ENCODE peak calls at places on chromosomes 11 and 22, in seven cellular contexts. One of them, this sample, is unnamed.

GRCh38 chr11:77074626-77075221 is 8.0 kb downstream of the CAPN5 start:
- DNase-seq in psoas muscle: no peak
- DNase-seq in iPS DF 6.9: no peak
- DNase-seq in colonic mucosa: peak; percentile 46
- DNase-seq in heart right ventricle: no peak
- DNase-seq in naive thymus-derived CD4-positive, alpha-beta T cell: no peak
- DNase-seq in fibroblast of lung: no peak
- DNase-seq in this sample: no peak

GRCh38 chr11:6474806-6475500 is 1.2 kb upstream of the TRIM3 start:
- DNase-seq in psoas muscle: no peak
- DNase-seq in naive thymus-derived CD4-positive, alpha-beta T cell: no peak
- DNase-seq in colonic mucosa: no peak
- DNase-seq in iPS DF 6.9: no peak
- DNase-seq in fibroblast of lung: no peak
- DNase-seq in heart right ventricle: no peak
- DNase-seq in this sample: no peak

GRCh38 chr11:68043349-68044144 is 4.7 kb downstream of the TCIRG1 start:
- DNase-seq in heart right ventricle: no peak
- DNase-seq in iPS DF 6.9: no peak
- DNase-seq in naive thymus-derived CD4-positive, alpha-beta T cell: no peak
- DNase-seq in psoas muscle: peak; percentile 57
- DNase-seq in fibroblast of lung: peak; percentile 47
- DNase-seq in colonic mucosa: no peak
- DNase-seq in this sample: peak; percentile 59

GRCh38 chr11:119342362-119343130 is 1.9 kb upstream of the C1QTNF5 start:
- DNase-seq in naive thymus-derived CD4-positive, alpha-beta T cell: no peak
- DNase-seq in fibroblast of lung: no peak
- DNase-seq in colonic mucosa: no peak
- DNase-seq in psoas muscle: no peak
- DNase-seq in iPS DF 6.9: no peak
- DNase-seq in heart right ventricle: no peak
- DNase-seq in this sample: no peak

GRCh38 chr11:830295-831131 is 2.2 kb upstream of the CD151 start:
- DNase-seq in naive thymus-derived CD4-positive, alpha-beta T cell: no peak
- DNase-seq in iPS DF 6.9: no peak
- DNase-seq in fibroblast of lung: peak; percentile 63
- DNase-seq in psoas muscle: peak; percentile 79
- DNase-seq in heart right ventricle: peak; percentile 81
- DNase-seq in colonic mucosa: peak; percentile 90
- DNase-seq in this sample: peak; percentile 87

GRCh38 chr22:37213941-37214340 is 1.7 kb upstream of the SSTR3 start:
- DNase-seq in iPS DF 6.9: no peak
- DNase-seq in psoas muscle: no peak
- DNase-seq in colonic mucosa: no peak
- DNase-seq in naive thymus-derived CD4-positive, alpha-beta T cell: no peak
- DNase-seq in fibroblast of lung: no peak
- DNase-seq in heart right ventricle: no peak
- DNase-seq in this sample: no peak

GRCh38 chr11:79040348-79040747 is 400.5 kb downstream of the TENM4 start:
- DNase-seq in fibroblast of lung: peak; percentile 38
- DNase-seq in colonic mucosa: no peak
- DNase-seq in iPS DF 6.9: no peak
- DNase-seq in psoas muscle: no peak
- DNase-seq in naive thymus-derived CD4-positive, alpha-beta T cell: no peak
- DNase-seq in heart right ventricle: no peak
- DNase-seq in this sample: no peak

GRCh38 chr11:61760946-61761345 is 8.5 kb downstream of the MYRF start:
- DNase-seq in naive thymus-derived CD4-positive, alpha-beta T cell: no peak
- DNase-seq in psoas muscle: no peak
- DNase-seq in fibroblast of lung: no peak
- DNase-seq in heart right ventricle: no peak
- DNase-seq in iPS DF 6.9: no peak
- DNase-seq in colonic mucosa: no peak
- DNase-seq in this sample: no peak

GRCh38 chr11:96817488-96817887 is 427.7 kb downstream of the JRKL start:
- DNase-seq in fibroblast of lung: peak; percentile 53
- DNase-seq in psoas muscle: no peak
- DNase-seq in heart right ventricle: no peak
- DNase-seq in naive thymus-derived CD4-positive, alpha-beta T cell: no peak
- DNase-seq in iPS DF 6.9: no peak
- DNase-seq in colonic mucosa: no peak
- DNase-seq in this sample: no peak

GRCh38 chr11:66467756-66468155 is 1.1 kb downstream of the PELI3 start:
- DNase-seq in colonic mucosa: peak; percentile 70
- DNase-seq in naive thymus-derived CD4-positive, alpha-beta T cell: no peak
- DNase-seq in heart right ventricle: no peak
- DNase-seq in iPS DF 6.9: no peak
- DNase-seq in psoas muscle: no peak
- DNase-seq in fibroblast of lung: no peak
- DNase-seq in this sample: no peak

GRCh38 chr11:60985991-60986915 is 14.8 kb downstream of the CD6 start:
- DNase-seq in heart right ventricle: no peak
- DNase-seq in naive thymus-derived CD4-positive, alpha-beta T cell: peak; percentile 89
- DNase-seq in psoas muscle: no peak
- DNase-seq in fibroblast of lung: peak; percentile 51
- DNase-seq in iPS DF 6.9: no peak
- DNase-seq in colonic mucosa: peak; percentile 69
- DNase-seq in this sample: no peak

GRCh38 chr11:113278925-113279324 is 35.5 kb upstream of the TTC12 start:
- DNase-seq in psoas muscle: no peak
- DNase-seq in iPS DF 6.9: no peak
- DNase-seq in fibroblast of lung: no peak
- DNase-seq in heart right ventricle: no peak
- DNase-seq in naive thymus-derived CD4-positive, alpha-beta T cell: no peak
- DNase-seq in colonic mucosa: no peak
- DNase-seq in this sample: no peak

GRCh38 chr11:125268611-125269010 is 104.1 kb downstream of the PKNOX2 start:
- DNase-seq in naive thymus-derived CD4-positive, alpha-beta T cell: no peak
- DNase-seq in heart right ventricle: no peak
- DNase-seq in colonic mucosa: no peak
- DNase-seq in fibroblast of lung: peak; percentile 73
- DNase-seq in psoas muscle: no peak
- DNase-seq in iPS DF 6.9: no peak
- DNase-seq in this sample: no peak

GRCh38 chr11:1861435-1862411 is 8.8 kb downstream of the LSP1 start:
- DNase-seq in colonic mucosa: no peak
- DNase-seq in naive thymus-derived CD4-positive, alpha-beta T cell: no peak
- DNase-seq in heart right ventricle: no peak
- DNase-seq in psoas muscle: no peak
- DNase-seq in iPS DF 6.9: no peak
- DNase-seq in fibroblast of lung: no peak
- DNase-seq in this sample: no peak

DNA sequence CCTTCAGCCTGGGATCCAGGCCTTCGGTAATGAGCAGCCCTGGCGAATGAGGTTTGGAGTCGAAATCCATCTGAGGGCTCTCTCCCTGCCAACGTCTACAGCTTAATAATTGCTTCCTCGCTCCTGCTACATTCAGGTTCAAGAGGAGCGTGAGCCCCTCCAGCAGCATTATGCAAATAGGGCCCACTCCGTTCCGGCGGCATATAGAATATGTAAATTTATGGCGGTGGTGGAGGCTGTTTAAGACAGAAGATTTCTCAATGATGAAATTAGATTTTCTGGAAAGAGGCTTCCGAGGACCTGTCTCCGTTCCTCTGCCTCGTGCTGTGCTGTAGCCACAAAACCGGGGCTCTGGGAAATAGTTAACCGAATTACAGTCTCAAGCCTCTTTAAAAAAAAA is 402.8 kb downstream of the MIAT start:
- DNase-seq in naive thymus-derived CD4-positive, alpha-beta T cell: no peak
- DNase-seq in heart right ventricle: no peak
- DNase-seq in colonic mucosa: no peak
- DNase-seq in psoas muscle: no peak
- DNase-seq in fibroblast of lung: no peak
- DNase-seq in iPS DF 6.9: no peak
- DNase-seq in this sample: no peak
- H3K27ac ChIP-seq in naive thymus-derived CD4-positive, alpha-beta T cell: no peak overlapping the region
- H3K27ac ChIP-seq in heart right ventricle: no peak overlapping the region
- H3K27ac ChIP-seq in colonic mucosa: no peak overlapping the region
- H3K27ac ChIP-seq in psoas muscle: no peak overlapping the region
- H3K27ac ChIP-seq in fibroblast of lung: no peak overlapping the region
- H3K27ac ChIP-seq in iPS DF 6.9: no peak overlapping the region
- H3K27ac ChIP-seq in this sample: no peak overlapping the region

DNA sequence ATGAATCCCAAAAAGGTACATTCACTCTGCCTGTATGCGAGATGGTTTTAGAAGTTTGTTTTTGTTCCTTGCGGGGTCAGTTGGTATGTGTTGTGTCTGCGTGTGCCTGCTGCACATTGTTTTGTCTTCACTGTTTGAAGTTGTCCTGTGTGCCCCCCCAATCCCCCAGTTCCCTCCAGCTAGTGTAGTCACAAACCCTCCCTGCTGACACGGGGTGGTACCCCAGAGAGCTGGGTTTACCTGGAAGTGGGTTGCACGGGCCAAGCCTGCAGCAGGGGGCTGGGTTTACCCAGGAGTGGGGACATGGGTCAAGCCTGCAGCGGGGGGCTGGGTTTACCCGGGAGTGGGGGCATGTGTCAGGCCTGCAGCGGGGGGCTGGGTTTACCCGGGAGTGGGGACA is 22.2 kb downstream of the CTTN start:
- DNase-seq in fibroblast of lung: peak; percentile 20
- DNase-seq in colonic mucosa: no peak
- DNase-seq in iPS DF 6.9: no peak
- DNase-seq in psoas muscle: no peak
- DNase-seq in naive thymus-derived CD4-positive, alpha-beta T cell: no peak
- DNase-seq in heart right ventricle: no peak
- DNase-seq in this sample: no peak
- H3K36me3 ChIP-seq in fibroblast of lung: peaks cover 59% of the 10 kb centered on the region
- H3K36me3 ChIP-seq in colonic mucosa: peaks cover 20% of the 10 kb centered on the region
- H3K36me3 ChIP-seq in iPS DF 6.9: peaks cover 55% of the 10 kb centered on the region
- H3K36me3 ChIP-seq in psoas muscle: peaks cover 19% of the 10 kb centered on the region
- H3K36me3 ChIP-seq in naive thymus-derived CD4-positive, alpha-beta T cell: no peaks in the 10 kb centered on the region
- H3K36me3 ChIP-seq in heart right ventricle: peaks cover 100% of the 10 kb centered on the region
- H3K36me3 ChIP-seq in this sample: peaks cover 69% of the 10 kb centered on the region

DNA sequence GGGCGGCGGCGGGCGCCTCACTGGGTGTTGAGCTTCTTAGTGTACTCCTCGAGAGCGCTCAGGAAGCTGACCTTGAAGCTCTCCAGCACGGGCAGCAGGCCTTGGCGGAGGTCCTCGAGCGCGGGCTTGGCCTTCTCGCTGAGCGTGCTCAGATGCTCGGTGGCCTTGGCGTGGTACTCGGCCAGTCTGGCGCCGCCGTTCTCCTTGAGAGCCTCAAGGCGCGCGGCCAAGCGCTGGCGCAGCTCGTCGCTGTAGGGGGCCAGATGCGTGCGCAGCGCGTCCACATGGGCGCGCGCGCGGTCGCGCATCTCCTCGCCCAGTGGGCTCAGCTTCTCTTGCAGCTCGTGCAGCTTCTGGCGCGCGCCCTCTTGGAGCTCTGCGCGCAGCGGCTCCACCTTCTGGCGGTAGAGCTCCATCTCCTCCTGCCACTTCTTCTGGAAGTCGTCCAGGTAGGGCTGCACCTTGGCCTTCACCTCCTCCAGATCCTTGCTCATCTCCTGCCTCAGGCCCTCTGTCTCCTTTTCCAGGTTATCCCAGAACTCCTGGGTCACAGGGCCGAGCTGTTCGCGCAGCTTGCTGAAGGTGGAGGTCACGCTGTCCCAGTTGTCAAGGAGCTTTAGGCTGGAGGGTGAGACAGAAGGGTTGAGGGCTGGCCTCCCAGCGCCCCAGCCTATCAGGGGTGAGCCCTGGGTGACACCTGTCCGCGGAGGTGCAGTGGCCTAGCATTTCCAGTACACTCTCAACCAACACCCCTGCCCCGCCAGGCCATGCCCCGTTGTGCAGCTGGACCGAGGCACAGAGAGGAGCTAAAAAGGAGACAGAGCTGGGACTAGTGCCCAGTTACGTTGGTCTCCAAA is 1.4 kb downstream of the APOA1 start:
- DNase-seq in fibroblast of lung: peak; percentile 93
- DNase-seq in iPS DF 6.9: peak; percentile 82
- DNase-seq in colonic mucosa: peak; percentile 87
- DNase-seq in psoas muscle: peak; percentile 87
- DNase-seq in heart right ventricle: peak; percentile 83
- DNase-seq in naive thymus-derived CD4-positive, alpha-beta T cell: peak; percentile 80
- DNase-seq in this sample: peak; percentile 93
- H3K4me3 ChIP-seq in fibroblast of lung: peak overlapping the region; percentile 39
- H3K4me3 ChIP-seq in iPS DF 6.9: peak overlapping the region; percentile 63
- H3K4me3 ChIP-seq in colonic mucosa: peak overlapping the region; percentile 31
- H3K4me3 ChIP-seq in psoas muscle: peak overlapping the region; percentile 48
- H3K4me3 ChIP-seq in heart right ventricle: peak overlapping the region; percentile 49
- H3K4me3 ChIP-seq in naive thymus-derived CD4-positive, alpha-beta T cell: peak overlapping the region; percentile 71
- H3K4me3 ChIP-seq in this sample: peak overlapping the region; percentile 52

DNA sequence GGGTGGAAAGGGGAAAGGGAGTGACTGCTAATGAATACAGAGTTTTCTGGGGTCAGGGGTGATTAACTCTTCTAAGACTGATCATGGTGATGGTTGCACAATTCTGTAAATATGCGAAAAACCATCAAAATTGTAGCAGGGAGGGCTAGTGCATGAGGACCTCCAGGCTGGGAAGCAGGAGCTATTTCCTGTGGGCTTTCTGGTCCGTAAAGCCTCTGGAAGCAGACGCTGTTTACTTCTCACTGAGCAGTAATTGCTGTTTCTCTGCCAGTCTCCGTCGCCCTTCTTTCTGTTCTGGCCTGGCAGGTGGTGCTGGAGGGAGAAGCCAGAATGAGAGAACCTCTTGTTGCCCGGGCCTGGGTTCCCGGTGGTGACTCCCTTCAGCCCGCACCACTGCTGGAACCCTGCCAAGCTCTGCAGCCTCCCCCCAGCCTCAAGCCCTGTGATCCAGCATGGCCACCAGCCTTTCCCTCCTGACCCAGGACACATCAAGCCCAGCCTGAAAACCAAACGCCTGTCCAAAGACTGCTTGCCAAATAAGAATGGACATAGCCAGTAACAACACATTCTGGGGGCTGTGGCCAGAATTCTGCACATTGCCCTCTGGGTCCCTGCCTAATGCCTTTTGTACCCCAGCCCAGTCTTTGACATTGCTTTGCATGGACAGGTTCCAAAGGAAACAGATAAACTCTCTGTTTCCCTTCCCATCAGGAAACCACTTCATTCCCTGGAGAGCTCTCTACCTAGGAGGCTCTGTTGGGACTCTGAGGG is 201.0 kb upstream of the NAV2 start:
- DNase-seq in psoas muscle: peak; percentile 37
- DNase-seq in colonic mucosa: peak; percentile 23
- DNase-seq in naive thymus-derived CD4-positive, alpha-beta T cell: no peak
- DNase-seq in fibroblast of lung: peak; percentile 23
- DNase-seq in heart right ventricle: peak; percentile 19
- DNase-seq in iPS DF 6.9: no peak
- DNase-seq in this sample: no peak
- H3K27ac ChIP-seq in psoas muscle: no peak overlapping the region
- H3K27ac ChIP-seq in colonic mucosa: no peak overlapping the region
- H3K27ac ChIP-seq in naive thymus-derived CD4-positive, alpha-beta T cell: no peak overlapping the region
- H3K27ac ChIP-seq in fibroblast of lung: no peak overlapping the region
- H3K27ac ChIP-seq in heart right ventricle: no peak overlapping the region
- H3K27ac ChIP-seq in iPS DF 6.9: no peak overlapping the region
- H3K27ac ChIP-seq in this sample: no peak overlapping the region

GRCh38 chr11:104713366-104713765 is 184.9 kb downstream of the CASP12 start:
- DNase-seq in psoas muscle: no peak
- DNase-seq in colonic mucosa: no peak
- DNase-seq in naive thymus-derived CD4-positive, alpha-beta T cell: no peak
- DNase-seq in heart right ventricle: no peak
- DNase-seq in fibroblast of lung: peak; percentile 62
- DNase-seq in iPS DF 6.9: no peak
- DNase-seq in this sample: no peak
- H3K36me3 ChIP-seq in psoas muscle: no peaks in the 10 kb centered on the region
- H3K36me3 ChIP-seq in colonic mucosa: no peaks in the 10 kb centered on the region
- H3K36me3 ChIP-seq in naive thymus-derived CD4-positive, alpha-beta T cell: no peaks in the 10 kb centered on the region
- H3K36me3 ChIP-seq in heart right ventricle: no peaks in the 10 kb centered on the region
- H3K36me3 ChIP-seq in fibroblast of lung: no peaks in the 10 kb centered on the region
- H3K36me3 ChIP-seq in iPS DF 6.9: no peaks in the 10 kb centered on the region
- H3K36me3 ChIP-seq in this sample: no peaks in the 10 kb centered on the region